ENCODE peak calls at places on chromosomes 1 and 21, in five cellular contexts. Z is activated T-helper 17 cell treated with anti-CD3 and anti-CD28 coated beads, Interleukin-2, amount 50 U/mL, for 72 hours; R is stimulated activated naive B cell treated with anti-CD40 and anti-IgM and Interleukin-4, amounts not matched to agents 10 μg/mL and 1 μg/mL and 100 μg/mL, for 72 hours; D is pancreas; O is upper lobe of right lung. C is an unnamed sample.

GRCh38 chr1:178137238-178137637 is 43.3 kb downstream of the RASAL2 start:
- ATAC-seq in R (no peak), O (peak; percentile 52), D (peak; percentile 54), Z (no peak), C (no peak)

GRCh38 chr1:161096514-161096913 is 1.6 kb upstream of the KLHDC9 start:
- ATAC-seq in R (no peak), O (peak; percentile 4), D (no peak), Z (no peak), C (peak; percentile 65)

GRCh38 chr1:184272178-184272866 is 114.5 kb upstream of the C1orf21 start:
- ATAC-seq in R (no peak), O (no peak), Z (no peak), D (peak; percentile 15), C (no peak)

GRCh38 chr1:43048601-43049011 is 89.9 kb upstream of the SLC2A1 start:
- ATAC-seq in Z (peak; percentile 80), D (no peak), R (no peak), O (no peak), C (peak; percentile 96)

GRCh38 chr21:27448960-27449359 is 482.1 kb upstream of the ADAMTS5 start:
- ATAC-seq in Z (no peak), D (peak; percentile 28), R (no peak), O (peak; percentile 36), C (peak; percentile 20)

GRCh38 chr1:116962976-116963639 is 38.5 kb upstream of the CD101 start:
- ATAC-seq in Z (peak; percentile 52), R (no peak), D (no peak), O (peak; percentile 77), C (no peak)

GRCh38 chr1:235910357-235911299 is 43.9 kb upstream of the LYST start:
- ATAC-seq in R (peak; percentile 95), Z (peak; percentile 95), O (peak; percentile 86), D (peak; percentile 77), C (peak; percentile 97)

GRCh38 chr1:76955652-76956051 is 88.4 kb downstream of the ST6GALNAC5 start:
- ATAC-seq in O (no peak), R (no peak), Z (no peak), D (no peak), C (no peak)

GRCh38 chr21:42515708-42516502 is 2.3 kb downstream of the SLC37A1 start:
- ATAC-seq in Z (no peak), O (peak; percentile 75), D (peak; percentile 30), R (no peak), C (peak; percentile 73)

GRCh38 chr1:32639489-32640075 is 10.8 kb downstream of the ZBTB8OS start:
- ATAC-seq in R (no peak), D (no peak), Z (no peak), O (no peak), C (no peak)

GRCh38 chr1:7994827-7995226 is 31.3 kb downstream of the ERRFI1 start:
- ATAC-seq in R (no peak), O (no peak), D (no peak), Z (no peak), C (no peak)

GRCh38 chr21:37758997-37759396 is 157.3 kb downstream of the KCNJ6 start:
- ATAC-seq in O (peak; percentile 70), D (peak; percentile 86), R (peak; percentile 31), Z (no peak), C (peak; percentile 50)

GRCh38 chr1:243292117-243292516 is 36.3 kb downstream of the SDCCAG8 start:
- ATAC-seq in D (no peak), O (no peak), Z (no peak), R (no peak), C (no peak)

GRCh38 chr1:46152021-46152420 is 19.6 kb upstream of the PIK3R3 start:
- ATAC-seq in D (no peak), Z (no peak), O (no peak), R (peak; percentile 100), C (no peak)

GRCh38 chr1:233677690-233678354 is 63.9 kb downstream of the KCNK1 start:
- ATAC-seq in D (no peak), O (no peak), Z (no peak), R (no peak), C (no peak)

GRCh38 chr1:36425791-36426190 is 24.5 kb downstream of the OSCP1 start:
- ATAC-seq in O (no peak), D (no peak), Z (peak; percentile 93), R (no peak), C (peak; percentile 77)

GRCh38 chr1:89261926-89262540 is 10.6 kb downstream of the GBP5 start:
- ATAC-seq in Z (no peak), R (no peak), D (no peak), O (no peak), C (no peak)

GRCh38 chr1:228108742-228109072 is 392 bp downstream of the MRPL55 start:
- ATAC-seq in R (no peak), O (no peak), D (no peak), Z (no peak), C (no peak)

GRCh38 chr1:29230204-29230552 is 556 bp downstream of the MECR start:
- ATAC-seq in O (no peak), Z (no peak), D (no peak), R (no peak), C (no peak)

GRCh38 chr1:199449221-199449620 is 578.3 kb upstream of the NR5A2 start:
- ATAC-seq in O (no peak), D (peak; percentile 38), R (no peak), Z (no peak), C (no peak)

GRCh38 chr1:201876148-201876547 is 12.6 kb upstream of the SHISA4 start:
- ATAC-seq in O (no peak), R (no peak), Z (no peak), D (no peak), C (no peak)

GRCh38 chr1:1124786-1125642 is 9.1 kb upstream of the C1orf159 start:
- ATAC-seq in D (peak; percentile 54), Z (no peak), O (peak; percentile 23), R (no peak), C (no peak)

GRCh38 chr1:44650159-44650831 is 24.0 kb downstream of the TMEM53 start:
- ATAC-seq in D (no peak), R (no peak), Z (no peak), O (no peak), C (no peak)

GRCh38 chr1:235079443-235079967 is 49.1 kb downstream of the TOMM20 start:
- ATAC-seq in R (peak; percentile 7), O (peak; percentile 62), D (peak; percentile 80), Z (peak; percentile 17), C (peak; percentile 98)

GRCh38 chr1:245099401-245099800 is 55.4 kb upstream of the KIF26B start:
- ATAC-seq in Z (no peak), D (no peak), O (no peak), R (no peak), C (no peak)

GRCh38 chr21:45769239-45769758 is 125.8 kb downstream of the PCBP3 start:
- ATAC-seq in R (no peak), D (no peak), Z (no peak), O (no peak), C (no peak)

GRCh38 chr1:8536521-8536920 is 218.6 kb downstream of the SLC45A1 start:
- ATAC-seq in R (no peak), D (no peak), O (no peak), Z (no peak), C (no peak)

GRCh38 chr1:107669996-107670395 is 295.0 kb downstream of the VAV3 start:
- ATAC-seq in R (no peak), O (peak; percentile 54), D (peak; percentile 67), Z (no peak), C (peak; percentile 77)

GRCh38 chr1:219317762-219318353 is 144.2 kb downstream of the LYPLAL1 start:
- ATAC-seq in O (peak; percentile 81), D (peak; percentile 69), Z (no peak), R (peak; percentile 34), C (no peak)

GRCh38 chr1:177227978-177228720 is 57.4 kb downstream of the BRINP2 start:
- ATAC-seq in O (no peak), Z (no peak), D (no peak), R (no peak), C (no peak)

GRCh38 chr1:107538502-107538901 is 397.7 kb downstream of the NTNG1 start:
- ATAC-seq in D (no peak), R (no peak), Z (no peak), O (no peak), C (no peak)

GRCh38 chr1:193086342-193086741 is 18.9 kb downstream of the GLRX2 start:
- ATAC-seq in O (no peak), R (no peak), Z (no peak), D (no peak), C (no peak)

GRCh38 chr1:172408958-172409357 is 11.5 kb upstream of the C1orf105 start:
- ATAC-seq in R (no peak), D (peak; percentile 57), O (no peak), Z (no peak), C (no peak)

GRCh38 chr1:117821782-117822447 is 107.5 kb downstream of the GDAP2 start:
- ATAC-seq in R (no peak), D (peak; percentile 30), O (peak; percentile 37), Z (no peak), C (peak; percentile 84)